ENCODE peak calls at places on chromosomes 1 and 21, in five cellular contexts. Q is neural progenitor cell, D is bronchial epithelial cell, V is fibroblast of pulmonary artery, I is fibroblast of lung. P is an unnamed sample.

GRCh38 chr1:165512817-165513216 is 31.0 kb upstream of the LRRC52 start:
- DNase-seq in Q (peak), I (no peak), V (no peak), D (no peak), P (no peak)

GRCh38 chr1:171873664-171874063 is 32.4 kb downstream of the DNM3 start:
- DNase-seq in I (no peak), V (no peak), D (no peak), Q (no peak), P (no peak)

GRCh38 chr1:226882631-226883409 is 12.4 kb downstream of the PSEN2 start:
- DNase-seq in D (peak), V (no peak), Q (no peak), I (peak), P (peak)

GRCh38 chr1:182990413-182991144 is 32.6 kb upstream of the LAMC1 start:
- DNase-seq in V (peak), I (peak), D (peak), Q (no peak), P (peak)

GRCh38 chr21:15098908-15099307 is 34.1 kb upstream of the NRIP1 start:
- DNase-seq in I (no peak), V (no peak), D (no peak), Q (no peak), P (no peak)

GRCh38 chr1:12528021-12528852 is 89.8 kb downstream of the DHRS3 start:
- DNase-seq in I (peak), D (peak), Q (no peak), V (peak), P (peak)

GRCh38 chr21:46392921-46393320 is 65.8 kb upstream of the DIP2A start:
- DNase-seq in V (peak), D (no peak), Q (no peak), I (peak), P (no peak)

GRCh38 chr21:28485301-28486022 is 507.2 kb downstream of the LTN1 start:
- DNase-seq in V (peak), Q (no peak), I (peak), D (peak), P (no peak)

GRCh38 chr1:25026757-25027450 is 96.8 kb upstream of the RUNX3 start:
- DNase-seq in I (no peak), Q (no peak), D (no peak), V (no peak), P (no peak)

GRCh38 chr1:30420519-30421050 is 302.8 kb downstream of the MATN1 start:
- DNase-seq in V (no peak), Q (no peak), D (peak), I (no peak), P (no peak)

GRCh38 chr21:44428281-44428942 is 26.9 kb upstream of the LRRC3 start:
- DNase-seq in V (no peak), D (peak), Q (no peak), I (no peak), P (peak)

GRCh38 chr1:228370941-228371740 is 35.5 kb downstream of the TRIM11 start:
- DNase-seq in V (no peak), Q (no peak), I (no peak), D (no peak), P (no peak)

GRCh38 chr1:151199860-151200581 is 1.7 kb downstream of the PIP5K1A start:
- DNase-seq in I (peak), Q (no peak), V (peak), D (peak), P (peak)

GRCh38 chr1:19710825-19711611 is 46.3 kb downstream of the HTR6 start:
- DNase-seq in D (no peak), I (no peak), Q (no peak), V (peak), P (no peak)

GRCh38 chr1:67685067-67685557 is at the start of gene GADD45A:
- DNase-seq in V (peak), Q (peak), I (peak), D (peak), P (peak)

GRCh38 chr1:16155537-16156410 is at the start of gene EPHA2:
- DNase-seq in I (peak), V (peak), Q (peak), D (peak), P (peak)

GRCh38 chr1:34460193-34460592 is 283.5 kb downstream of the C1orf94 start:
- DNase-seq in Q (peak), V (peak), I (no peak), D (peak), P (no peak)

GRCh38 chr1:63698001-63698838 is 75.6 kb upstream of the ROR1 start:
- DNase-seq in Q (no peak), D (no peak), V (peak), I (no peak), P (no peak)

GRCh38 chr1:36126005-36126716 is 1.1 kb upstream of the COL8A2 start:
- DNase-seq in V (no peak), I (no peak), D (no peak), Q (no peak), P (no peak)

GRCh38 chr21:42819861-42820512 is 59.4 kb downstream of the WDR4 start:
- DNase-seq in Q (no peak), V (no peak), D (no peak), I (no peak), P (no peak)

GRCh38 chr1:40794915-40795715 is 11.5 kb downstream of the KCNQ4 start:
- DNase-seq in I (no peak), Q (no peak), V (no peak), D (no peak), P (no peak)

GRCh38 chr1:183226963-183227362 is 40.9 kb downstream of the LAMC2 start:
- DNase-seq in D (no peak), V (no peak), Q (no peak), I (no peak), P (no peak)

GRCh38 chr1:43956234-43956633 is 9.5 kb downstream of the IPO13 start:
- DNase-seq in Q (no peak), D (no peak), I (no peak), V (no peak), P (no peak)

GRCh38 chr1:8004803-8005573 is 21.1 kb downstream of the ERRFI1 start:
- DNase-seq in V (peak), D (peak), Q (no peak), I (peak), P (peak)

GRCh38 chr1:24713176-24713575 is 32.1 kb upstream of the CLIC4 start:
- DNase-seq in I (peak), V (no peak), D (no peak), Q (no peak), P (no peak)

GRCh38 chr21:45555557-45556301 is 13.5 kb upstream of the SLC19A1 start:
- DNase-seq in I (peak), V (peak), D (peak), Q (peak), P (peak)

GRCh38 chr1:225449261-225449660 is 21.4 kb upstream of the LBR start:
- DNase-seq in D (peak), Q (no peak), V (no peak), I (peak), P (no peak)

GRCh38 chr1:9248341-9249262 is 14.0 kb downstream of the H6PD start:
- DNase-seq in V (no peak), Q (no peak), I (no peak), D (no peak), P (no peak)

GRCh38 chr1:170196490-170196889 is 50.7 kb downstream of the NTMT2 start:
- DNase-seq in D (no peak), I (peak), Q (no peak), V (no peak), P (peak)

GRCh38 chr1:145972580-145972979 is 8.1 kb downstream of the POLR3GL start:
- DNase-seq in D (no peak), I (no peak), Q (no peak), V (no peak), P (no peak)

GRCh38 chr1:114979278-114979891 is 50.2 kb upstream of the TSHB start:
- DNase-seq in Q (peak), V (peak), I (peak), D (peak), P (peak)

GRCh38 chr1:228691926-228692325 is 43.4 kb upstream of the RHOU start:
- DNase-seq in I (peak), D (peak), Q (peak), V (peak), P (peak)

GRCh38 chr1:174225499-174226204 is 66.3 kb downstream of the RABGAP1L start:
- DNase-seq in V (no peak), I (no peak), D (no peak), Q (no peak), P (no peak)

GRCh38 chr1:33918368-33918767 is 54.5 kb downstream of the HMGB4 start:
- DNase-seq in I (peak), Q (no peak), V (peak), D (peak), P (peak)

GRCh38 chr1:114278911-114279310 is 125.2 kb upstream of the SYT6 start:
- DNase-seq in I (no peak), D (no peak), Q (no peak), V (no peak), P (no peak)

GRCh38 chr1:57843760-57844159 is 419.9 kb upstream of the DAB1 start:
- DNase-seq in I (peak), D (peak), V (peak), Q (no peak), P (peak)

GRCh38 chr1:158494737-158495136 is 22.7 kb downstream of the OR10R2 start:
- DNase-seq in V (no peak), Q (no peak), D (no peak), I (no peak), P (no peak)

GRCh38 chr1:158491372-158491771 is 19.4 kb downstream of the OR10R2 start:
- DNase-seq in D (no peak), V (no peak), Q (no peak), I (no peak), P (no peak)

GRCh38 chr1:158496379-158496778 is 24.4 kb downstream of the OR10R2 start:
- DNase-seq in I (no peak), D (peak), V (peak), Q (peak), P (peak)
- H3K4me3 ChIP-seq in I (no peak), D (no peak), V (no peak), Q (no peak), P (no peak)

GRCh38 chr1:97258597-97258996 is 537.0 kb downstream of the PTBP2 start:
- DNase-seq in Q (no peak), V (no peak), I (no peak), D (no peak), P (no peak)

GRCh38 chr1:97252076-97252475 is 530.5 kb downstream of the PTBP2 start:
- DNase-seq in Q (no peak), I (peak), V (peak), D (peak), P (peak)

GRCh38 chr1:97252925-97253324 is 531.3 kb downstream of the PTBP2 start:
- DNase-seq in I (no peak), D (no peak), Q (no peak), V (no peak), P (no peak)

GRCh38 chr1:97254731-97255463 is 533.3 kb downstream of the PTBP2 start:
- DNase-seq in Q (no peak), D (no peak), V (no peak), I (peak), P (no peak)
- H3K4me3 ChIP-seq in Q (no peak), D (no peak), V (no peak), I (no peak), P (no peak)

GRCh38 chr1:4657920-4658585 is 3.6 kb downstream of the AJAP1 start:
- DNase-seq in V (no peak), D (no peak), I (no peak), Q (peak), P (no peak)
- H3K4me3 ChIP-seq in V (no peak), D (no peak), I (no peak), Q (peak), P (no peak)

GRCh38 chr1:2290171-2290578 is 62.1 kb downstream of the SKI start:
- DNase-seq in I (no peak), V (no peak), D (no peak), Q (no peak), P (no peak)
- H3K4me3 ChIP-seq in I (peak), V (no peak), D (no peak), Q (no peak), P (peak)